ENCODE peak calls at places on chromosomes 11 and 22, in four cellular contexts. One of them, this sample, is unnamed. For H3K4me1, the result is how much of the 10 kb centered on the place peaks cover.

GRCh38 chr11:87013852-87014251 is 23.9 kb upstream of the TMEM135 start:
- DNase-seq in mammary epithelial cell: no peak
- DNase-seq in heart left ventricle: no peak
- DNase-seq in K562: no peak
- DNase-seq in this sample: no peak

GRCh38 chr11:11451501-11452005 is 98.5 kb upstream of the CSNK2A3 start:
- DNase-seq in mammary epithelial cell: no peak
- DNase-seq in heart left ventricle: no peak
- DNase-seq in K562: peak
- DNase-seq in this sample: no peak

GRCh38 chr22:45094826-45095225 is 68.9 kb upstream of the NUP50 start:
- DNase-seq in mammary epithelial cell: no peak
- DNase-seq in heart left ventricle: no peak
- DNase-seq in K562: no peak
- DNase-seq in this sample: no peak

GRCh38 chr11:76044750-76045320 is 161.5 kb downstream of the WNT11 start:
- DNase-seq in mammary epithelial cell: no peak
- DNase-seq in heart left ventricle: no peak
- DNase-seq in K562: no peak
- DNase-seq in this sample: no peak

GRCh38 chr11:61092280-61092766 is 10.0 kb upstream of the CD5 start:
- DNase-seq in mammary epithelial cell: no peak
- DNase-seq in heart left ventricle: no peak
- DNase-seq in K562: no peak
- DNase-seq in this sample: no peak

GRCh38 chr11:28632338-28632737 is 524.1 kb downstream of the METTL15 start:
- DNase-seq in mammary epithelial cell: peak
- DNase-seq in heart left ventricle: no peak
- DNase-seq in K562: no peak
- DNase-seq in this sample: no peak

GRCh38 chr11:8672346-8672745 is 10.1 kb downstream of the TRIM66 start:
- DNase-seq in mammary epithelial cell: no peak
- DNase-seq in heart left ventricle: no peak
- DNase-seq in K562: no peak
- DNase-seq in this sample: no peak

GRCh38 chr11:110133182-110133581 is 40.0 kb downstream of the ZC3H12C start:
- DNase-seq in mammary epithelial cell: no peak
- DNase-seq in heart left ventricle: no peak
- DNase-seq in K562: no peak
- DNase-seq in this sample: no peak

GRCh38 chr11:8070417-8071101 is 10.5 kb upstream of the TUB start:
- DNase-seq in mammary epithelial cell: peak
- DNase-seq in heart left ventricle: no peak
- DNase-seq in K562: peak
- DNase-seq in this sample: no peak

GRCh38 chr22:44437493-44438015 is 60.5 kb downstream of the RTL6 start:
- DNase-seq in mammary epithelial cell: no peak
- DNase-seq in heart left ventricle: no peak
- DNase-seq in K562: no peak
- DNase-seq in this sample: no peak

GRCh38 chr11:83159901-83160865 is 3.3 kb downstream of the PCF11 start:
- DNase-seq in mammary epithelial cell: peak
- DNase-seq in heart left ventricle: no peak
- DNase-seq in K562: no peak
- DNase-seq in this sample: no peak

GRCh38 chr22:19039448-19039780 is 82.8 kb downstream of the DGCR2 start:
- DNase-seq in mammary epithelial cell: no peak
- DNase-seq in heart left ventricle: no peak
- DNase-seq in K562: no peak
- DNase-seq in this sample: no peak

GRCh38 chr11:11620251-11620965 is 1.4 kb downstream of the GALNT18 start:
- DNase-seq in mammary epithelial cell: peak
- DNase-seq in heart left ventricle: peak
- DNase-seq in K562: no peak
- DNase-seq in this sample: peak

GRCh38 chr22:21611210-21611977 is 18.4 kb downstream of the YDJC start:
- DNase-seq in mammary epithelial cell: no peak
- DNase-seq in heart left ventricle: no peak
- DNase-seq in K562: no peak
- DNase-seq in this sample: no peak

GRCh38 chr11:92632510-92632909 is 336.9 kb upstream of the MTNR1B start:
- DNase-seq in mammary epithelial cell: no peak
- DNase-seq in heart left ventricle: no peak
- DNase-seq in K562: no peak
- DNase-seq in this sample: no peak

GRCh38 chr11:17608830-17609229 is 61.8 kb downstream of the OTOG start:
- DNase-seq in mammary epithelial cell: no peak
- DNase-seq in heart left ventricle: no peak
- DNase-seq in K562: no peak
- DNase-seq in this sample: no peak

GRCh38 chr11:115503083-115503885 is 931 bp downstream of the CADM1 start:
- DNase-seq in mammary epithelial cell: peak
- DNase-seq in heart left ventricle: peak
- DNase-seq in K562: no peak
- DNase-seq in this sample: peak

GRCh38 chr11:113106507-113106906 is 145.3 kb downstream of the NCAM1 start:
- DNase-seq in mammary epithelial cell: peak
- DNase-seq in heart left ventricle: no peak
- DNase-seq in K562: no peak
- DNase-seq in this sample: no peak

GRCh38 chr11:95512177-95512576 is 277.4 kb downstream of the FAM76B start:
- DNase-seq in mammary epithelial cell: peak
- DNase-seq in heart left ventricle: no peak
- DNase-seq in K562: no peak
- DNase-seq in this sample: peak

GRCh38 chr11:126313826-126314225 is 10.0 kb downstream of the DCPS start:
- DNase-seq in mammary epithelial cell: no peak
- DNase-seq in heart left ventricle: no peak
- DNase-seq in K562: no peak
- DNase-seq in this sample: no peak

GRCh38 chr11:78840623-78841022 is 266.0 kb upstream of the NARS2 start:
- DNase-seq in mammary epithelial cell: no peak
- DNase-seq in heart left ventricle: no peak
- DNase-seq in K562: no peak
- DNase-seq in this sample: peak

GRCh38 chr11:113014262-113014661 is 53.0 kb downstream of the NCAM1 start:
- DNase-seq in mammary epithelial cell: no peak
- DNase-seq in heart left ventricle: peak
- DNase-seq in K562: no peak
- DNase-seq in this sample: no peak

GRCh38 chr11:103525069-103525468 is 415.8 kb downstream of the DYNC2H1 start:
- DNase-seq in mammary epithelial cell: peak
- DNase-seq in heart left ventricle: no peak
- DNase-seq in K562: no peak
- DNase-seq in this sample: no peak

GRCh38 chr22:19710020-19710768 is 4.1 kb upstream of the SEPTIN5 start:
- DNase-seq in mammary epithelial cell: no peak
- DNase-seq in heart left ventricle: no peak
- DNase-seq in K562: no peak
- DNase-seq in this sample: peak

GRCh38 chr11:93054881-93055280 is 85.4 kb downstream of the MTNR1B start:
- DNase-seq in mammary epithelial cell: peak
- DNase-seq in heart left ventricle: no peak
- DNase-seq in K562: no peak
- DNase-seq in this sample: no peak

GRCh38 chr11:20112291-20113146 is 47.8 kb downstream of the DBX1 start:
- DNase-seq in mammary epithelial cell: peak
- DNase-seq in heart left ventricle: peak
- DNase-seq in K562: peak
- DNase-seq in this sample: peak

GRCh38 chr11:124075841-124076571 is 34.9 kb upstream of the OR10G7 start:
- DNase-seq in mammary epithelial cell: no peak
- DNase-seq in heart left ventricle: no peak
- DNase-seq in K562: no peak
- DNase-seq in this sample: no peak

GRCh38 chr11:79078999-79079398 is 361.8 kb downstream of the TENM4 start:
- DNase-seq in mammary epithelial cell: no peak
- DNase-seq in heart left ventricle: no peak
- DNase-seq in K562: no peak
- DNase-seq in this sample: no peak

GRCh38 chr11:76560219-76560618 is 110.3 kb downstream of the LRRC32 start:
- DNase-seq in mammary epithelial cell: peak
- DNase-seq in heart left ventricle: no peak
- DNase-seq in K562: no peak
- DNase-seq in this sample: no peak

GRCh38 chr11:17443423-17443822 is 33.2 kb downstream of the ABCC8 start:
- DNase-seq in mammary epithelial cell: no peak
- DNase-seq in heart left ventricle: no peak
- DNase-seq in K562: no peak
- DNase-seq in this sample: no peak

GRCh38 chr22:19940536-19941364 is 822 bp upstream of the COMT start:
- DNase-seq in mammary epithelial cell: no peak
- DNase-seq in heart left ventricle: no peak
- DNase-seq in K562: peak
- DNase-seq in this sample: peak

GRCh38 chr11:125626381-125626950 is 1.5 kb downstream of the CHEK1 start:
- DNase-seq in mammary epithelial cell: no peak
- DNase-seq in heart left ventricle: no peak
- DNase-seq in K562: no peak
- DNase-seq in this sample: no peak

GRCh38 chr11:19398772-19399542 is 158.2 kb upstream of the E2F8 start:
- DNase-seq in mammary epithelial cell: no peak
- DNase-seq in heart left ventricle: no peak
- DNase-seq in K562: no peak
- DNase-seq in this sample: peak

GRCh38 chr22:50304528-50305392 is 2.7 kb downstream of the PLXNB2 start:
- DNase-seq in mammary epithelial cell: peak
- DNase-seq in heart left ventricle: peak
- DNase-seq in K562: peak
- DNase-seq in this sample: no peak

DNA sequence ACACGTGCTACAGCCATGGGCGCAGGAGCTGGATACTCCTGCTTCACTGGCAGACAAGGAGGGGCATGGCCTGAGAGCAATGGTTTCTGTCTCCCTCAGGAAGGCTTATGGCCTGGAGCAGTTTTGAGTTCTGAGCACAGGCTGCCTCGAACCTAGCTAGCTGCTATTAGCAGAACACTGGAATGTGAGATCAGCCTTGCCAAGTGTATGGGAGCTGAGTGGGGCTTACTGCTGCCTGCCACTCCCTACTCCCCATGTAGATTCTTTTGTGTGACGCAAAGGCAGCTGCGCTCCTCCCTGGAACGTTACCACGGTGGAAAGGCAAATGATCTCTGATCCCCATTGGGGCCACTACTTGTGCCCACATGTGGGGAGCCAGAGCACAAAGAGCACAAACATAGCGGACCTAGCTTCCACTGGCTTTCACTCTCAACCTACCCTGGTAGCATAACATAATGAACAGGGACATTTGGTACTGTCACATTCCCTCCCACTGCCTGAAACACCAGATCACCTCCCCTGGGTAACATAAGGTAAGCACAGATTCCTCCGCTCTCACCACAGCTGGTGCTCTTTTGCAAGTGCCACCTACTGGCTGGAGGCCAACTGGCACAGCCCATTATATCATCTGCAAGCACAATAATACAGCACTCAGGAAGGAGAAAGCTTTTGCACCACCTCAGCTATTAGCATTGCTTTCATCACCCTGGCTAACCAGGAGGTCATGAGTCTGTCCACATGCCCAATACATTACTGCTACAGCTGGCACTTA is 84.6 kb upstream of the GUCY1A2 start:
- DNase-seq in mammary epithelial cell: no peak
- DNase-seq in heart left ventricle: no peak
- DNase-seq in K562: no peak
- DNase-seq in this sample: no peak
- TF ChIP-seq CTCF in mammary epithelial cell: no peak
- TF ChIP-seq CTCF in heart left ventricle: no peak
- TF ChIP-seq CTCF in K562: no peak
- TF ChIP-seq CTCF in this sample: no peak

DNA sequence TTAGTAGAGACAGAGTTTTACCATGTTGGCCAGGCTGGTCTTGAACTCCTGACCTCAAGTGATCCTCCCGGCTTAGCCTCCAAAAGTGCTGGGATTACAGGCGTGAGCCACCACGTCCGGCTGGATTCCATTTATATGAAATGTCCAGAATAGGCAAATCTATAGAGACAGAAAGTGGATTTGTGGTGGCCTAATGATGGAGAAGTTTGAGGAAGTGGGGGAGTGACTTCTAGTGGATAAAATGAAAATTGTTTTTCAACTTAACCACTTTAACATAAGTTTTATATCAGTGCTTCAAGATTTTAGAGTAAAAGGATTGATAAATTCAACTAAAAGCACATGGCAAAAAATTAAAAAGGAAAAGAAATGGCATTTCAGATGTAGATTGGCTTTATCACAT is 66.2 kb downstream of the HIPK3 start:
- DNase-seq in mammary epithelial cell: no peak
- DNase-seq in heart left ventricle: no peak
- DNase-seq in K562: no peak
- DNase-seq in this sample: no peak
- H3K4me1 ChIP-seq in mammary epithelial cell: under half
- H3K4me1 ChIP-seq in heart left ventricle: half or more
- H3K4me1 ChIP-seq in K562: under half
- H3K4me1 ChIP-seq in this sample: under half

DNA sequence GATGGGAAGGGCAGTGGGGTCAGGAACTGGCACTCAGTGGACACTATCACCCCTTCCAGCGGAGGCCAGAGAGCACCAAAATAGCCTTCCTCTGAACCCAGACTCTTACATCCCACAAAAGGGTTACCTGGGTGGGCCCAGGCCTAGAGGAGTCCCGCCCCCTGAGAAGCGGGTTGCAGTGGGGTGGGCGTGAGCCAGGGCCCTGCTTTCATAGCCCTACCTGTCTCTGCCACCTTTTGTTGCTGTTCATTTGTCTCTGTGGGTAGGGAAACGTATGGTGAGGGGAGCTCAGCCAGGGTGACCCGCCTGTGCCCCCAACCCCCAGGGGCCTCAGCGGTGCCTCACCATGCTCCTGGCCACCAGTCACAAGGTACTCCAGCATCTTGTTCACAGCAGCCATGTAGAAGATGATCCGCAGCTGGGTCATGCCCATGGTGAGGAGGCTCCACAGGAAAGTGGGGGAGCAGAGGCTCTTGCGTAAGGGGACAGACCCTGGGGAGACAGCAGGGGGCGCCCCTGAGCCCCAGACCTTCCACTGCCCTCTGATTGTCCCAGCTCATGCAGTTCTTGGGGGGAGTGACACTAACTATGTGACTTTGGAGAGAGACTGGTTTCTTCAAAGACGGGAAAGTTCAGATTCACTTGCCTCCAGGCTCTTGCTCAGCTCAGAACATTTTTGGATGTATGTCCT is 24.0 kb downstream of the SLC43A1 start:
- DNase-seq in mammary epithelial cell: no peak
- DNase-seq in heart left ventricle: no peak
- DNase-seq in K562: peak
- DNase-seq in this sample: no peak
- TF ChIP-seq CTCF in mammary epithelial cell: peak
- TF ChIP-seq CTCF in heart left ventricle: peak
- TF ChIP-seq CTCF in K562: peak
- TF ChIP-seq CTCF in this sample: peak

DNA sequence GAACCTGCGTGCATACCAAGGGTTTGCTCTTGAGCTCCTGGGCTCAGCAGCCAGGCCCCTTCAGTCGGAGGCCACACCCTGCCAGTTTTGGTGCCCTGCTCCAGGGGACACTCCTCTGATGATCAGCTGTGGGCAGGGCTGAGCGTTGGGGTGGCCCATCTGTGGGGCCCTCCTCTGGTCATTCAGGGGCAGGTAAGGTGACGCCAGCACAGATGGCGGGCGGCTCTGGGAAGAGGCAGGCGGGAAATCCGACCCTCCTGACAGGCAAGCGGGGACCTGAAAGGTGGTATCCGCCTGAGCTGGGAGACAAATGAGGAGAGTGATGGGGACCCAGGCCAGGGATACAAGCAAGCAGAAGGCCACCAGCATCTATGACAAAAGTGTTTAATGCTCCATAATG is 3.8 kb upstream of the MFNG start:
- DNase-seq in mammary epithelial cell: no peak
- DNase-seq in heart left ventricle: no peak
- DNase-seq in K562: no peak
- DNase-seq in this sample: no peak
- H3K4me1 ChIP-seq in mammary epithelial cell: under half
- H3K4me1 ChIP-seq in heart left ventricle: under half
- H3K4me1 ChIP-seq in K562: under half
- H3K4me1 ChIP-seq in this sample: under half